ENCODE peak calls at places on chromosomes 16 and 17, in six cellular contexts. One of them, this sample, is unnamed.

GRCh38 chr17:14745122-14745521 is 444.2 kb downstream of the HS3ST3B1 start:
- DNase-seq in HFF-Myc: no peak
- DNase-seq in left ventricle myocardium inferior: no peak
- DNase-seq in astrocyte of the spinal cord: no peak
- DNase-seq in mucosa of descending colon: no peak
- DNase-seq in Peyer's patch: no peak
- DNase-seq in this sample: no peak

GRCh38 chr17:35028531-35029262 is 34.8 kb downstream of the RFFL start:
- DNase-seq in left ventricle myocardium inferior: no peak
- DNase-seq in HFF-Myc: no peak
- DNase-seq in mucosa of descending colon: no peak
- DNase-seq in astrocyte of the spinal cord: no peak
- DNase-seq in Peyer's patch: no peak
- DNase-seq in this sample: no peak

GRCh38 chr17:20174588-20175265 is 165.6 kb downstream of the SPECC1 start:
- DNase-seq in HFF-Myc: no peak
- DNase-seq in left ventricle myocardium inferior: no peak
- DNase-seq in mucosa of descending colon: no peak
- DNase-seq in astrocyte of the spinal cord: peak; percentile 79
- DNase-seq in Peyer's patch: no peak
- DNase-seq in this sample: no peak

GRCh38 chr17:16439303-16439791 is 24.0 kb downstream of the TRPV2 start:
- DNase-seq in HFF-Myc: no peak
- DNase-seq in mucosa of descending colon: no peak
- DNase-seq in Peyer's patch: peak; percentile 54
- DNase-seq in left ventricle myocardium inferior: no peak
- DNase-seq in astrocyte of the spinal cord: no peak
- DNase-seq in this sample: no peak

GRCh38 chr17:45690876-45691275 is 93.2 kb upstream of the CRHR1 start:
- DNase-seq in astrocyte of the spinal cord: no peak
- DNase-seq in left ventricle myocardium inferior: no peak
- DNase-seq in mucosa of descending colon: no peak
- DNase-seq in HFF-Myc: no peak
- DNase-seq in Peyer's patch: no peak
- DNase-seq in this sample: no peak

GRCh38 chr17:66739553-66739952 is 95.4 kb upstream of the CACNG5 start:
- DNase-seq in mucosa of descending colon: no peak
- DNase-seq in HFF-Myc: no peak
- DNase-seq in astrocyte of the spinal cord: no peak
- DNase-seq in Peyer's patch: no peak
- DNase-seq in left ventricle myocardium inferior: no peak
- DNase-seq in this sample: no peak

GRCh38 chr16:4085405-4085970 is 30.8 kb downstream of the ADCY9 start:
- DNase-seq in left ventricle myocardium inferior: no peak
- DNase-seq in HFF-Myc: no peak
- DNase-seq in Peyer's patch: no peak
- DNase-seq in mucosa of descending colon: no peak
- DNase-seq in astrocyte of the spinal cord: no peak
- DNase-seq in this sample: no peak

GRCh38 chr16:54242199-54242598 is 44.4 kb downstream of the IRX3 start:
- DNase-seq in Peyer's patch: peak; percentile 21
- DNase-seq in left ventricle myocardium inferior: no peak
- DNase-seq in astrocyte of the spinal cord: no peak
- DNase-seq in mucosa of descending colon: no peak
- DNase-seq in HFF-Myc: no peak
- DNase-seq in this sample: no peak

GRCh38 chr16:4653981-4654380 is 29.4 kb downstream of the MGRN1 start:
- DNase-seq in Peyer's patch: peak; percentile 89
- DNase-seq in left ventricle myocardium inferior: no peak
- DNase-seq in mucosa of descending colon: peak; percentile 81
- DNase-seq in astrocyte of the spinal cord: no peak
- DNase-seq in HFF-Myc: no peak
- DNase-seq in this sample: peak; percentile 90

GRCh38 chr16:67459066-67459857 is 21.7 kb downstream of the ATP6V0D1 start:
- DNase-seq in HFF-Myc: no peak
- DNase-seq in left ventricle myocardium inferior: peak; percentile 63
- DNase-seq in Peyer's patch: peak; percentile 84
- DNase-seq in mucosa of descending colon: peak; percentile 84
- DNase-seq in astrocyte of the spinal cord: no peak
- DNase-seq in this sample: peak; percentile 82

GRCh38 chr16:56226187-56226586 is 34.9 kb downstream of the GNAO1 start:
- DNase-seq in astrocyte of the spinal cord: no peak
- DNase-seq in left ventricle myocardium inferior: no peak
- DNase-seq in HFF-Myc: no peak
- DNase-seq in Peyer's patch: no peak
- DNase-seq in mucosa of descending colon: no peak
- DNase-seq in this sample: no peak

GRCh38 chr17:48037036-48037881 is at the start of gene COPZ2:
- DNase-seq in mucosa of descending colon: peak; percentile 72
- DNase-seq in astrocyte of the spinal cord: peak; percentile 47
- DNase-seq in Peyer's patch: peak; percentile 82
- DNase-seq in left ventricle myocardium inferior: peak; percentile 76
- DNase-seq in HFF-Myc: no peak
- DNase-seq in this sample: peak; percentile 87

GRCh38 chr16:85369741-85370528 is 243.2 kb upstream of the GSE1 start:
- DNase-seq in Peyer's patch: peak; percentile 76
- DNase-seq in astrocyte of the spinal cord: no peak
- DNase-seq in left ventricle myocardium inferior: peak; percentile 47
- DNase-seq in HFF-Myc: no peak
- DNase-seq in mucosa of descending colon: peak; percentile 86
- DNase-seq in this sample: peak; percentile 82

GRCh38 chr17:58416396-58416795 is 938 bp downstream of the RNF43 start:
- DNase-seq in astrocyte of the spinal cord: no peak
- DNase-seq in HFF-Myc: no peak
- DNase-seq in left ventricle myocardium inferior: no peak
- DNase-seq in Peyer's patch: no peak
- DNase-seq in mucosa of descending colon: no peak
- DNase-seq in this sample: no peak

GRCh38 chr17:58415371-58416055 is 1.8 kb downstream of the RNF43 start:
- DNase-seq in astrocyte of the spinal cord: no peak
- DNase-seq in left ventricle myocardium inferior: peak; percentile 26
- DNase-seq in HFF-Myc: no peak
- DNase-seq in mucosa of descending colon: peak; percentile 62
- DNase-seq in Peyer's patch: peak; percentile 75
- DNase-seq in this sample: no peak

GRCh38 chr17:58417300-58418092 is at the start of gene RNF43:
- DNase-seq in mucosa of descending colon: peak; percentile 90
- DNase-seq in HFF-Myc: peak; percentile 61
- DNase-seq in left ventricle myocardium inferior: peak; percentile 83
- DNase-seq in astrocyte of the spinal cord: peak; percentile 81
- DNase-seq in Peyer's patch: peak; percentile 98
- DNase-seq in this sample: peak; percentile 93

GRCh38 chr17:58414596-58414997 is 2.7 kb downstream of the RNF43 start:
- DNase-seq in astrocyte of the spinal cord: no peak
- DNase-seq in left ventricle myocardium inferior: no peak
- DNase-seq in HFF-Myc: no peak
- DNase-seq in Peyer's patch: no peak
- DNase-seq in mucosa of descending colon: no peak
- DNase-seq in this sample: no peak

DNA sequence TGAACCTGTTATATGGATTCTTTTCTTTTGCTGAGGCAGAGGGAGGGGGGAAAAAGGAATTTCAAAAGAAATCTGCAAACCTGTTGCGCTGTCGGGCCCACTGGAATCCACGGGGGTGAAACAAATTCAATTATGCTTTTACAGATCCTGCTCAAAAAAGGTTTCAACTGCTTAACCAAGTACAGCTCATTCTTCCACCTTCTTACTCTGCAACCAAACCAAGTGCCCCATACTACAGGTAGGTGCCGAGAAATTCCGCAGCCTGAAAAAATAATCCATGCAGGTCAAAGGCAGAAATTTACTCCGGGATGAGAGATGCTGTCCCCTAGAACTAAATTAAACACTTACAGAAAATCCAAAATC is 416 bp downstream of the RNF43 start:
- DNase-seq in HFF-Myc: no peak
- DNase-seq in mucosa of descending colon: no peak
- DNase-seq in Peyer's patch: no peak
- DNase-seq in left ventricle myocardium inferior: no peak
- DNase-seq in astrocyte of the spinal cord: no peak
- DNase-seq in this sample: no peak
- H3K4me3 ChIP-seq in HFF-Myc: no peak overlapping the region
- H3K4me3 ChIP-seq in mucosa of descending colon: peak overlapping the region; percentile 25
- H3K4me3 ChIP-seq in Peyer's patch: peak overlapping the region; percentile 47
- H3K4me3 ChIP-seq in left ventricle myocardium inferior: peak overlapping the region; percentile 64
- H3K4me3 ChIP-seq in astrocyte of the spinal cord: no peak overlapping the region
- H3K4me3 ChIP-seq in this sample: peak overlapping the region; percentile 41

DNA sequence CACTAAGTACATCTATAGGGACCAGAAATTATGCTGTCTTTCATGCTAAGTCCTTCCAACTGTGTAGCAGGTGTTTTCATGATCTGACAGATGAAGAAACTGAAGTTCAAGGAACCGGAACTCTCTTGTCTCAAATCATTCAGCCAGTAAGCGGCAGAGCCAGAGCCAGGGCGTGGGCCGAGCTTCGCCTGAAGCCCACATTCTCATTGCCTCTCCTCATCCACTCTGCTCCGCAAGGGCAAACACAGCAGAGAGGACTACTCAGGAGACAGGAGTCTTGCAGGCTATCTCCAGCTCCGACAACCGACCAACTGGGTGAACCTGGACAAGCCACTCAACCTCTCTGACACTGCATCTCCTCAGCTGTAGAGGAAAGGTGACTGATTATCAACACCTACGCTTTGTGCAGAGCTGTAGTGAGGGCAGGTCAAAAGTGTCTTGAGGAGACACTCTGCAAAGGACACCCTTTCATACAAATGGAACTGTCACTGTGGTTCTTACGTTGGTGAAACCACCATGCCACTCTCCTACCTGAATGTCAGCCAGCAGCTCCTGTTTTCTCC is 72.9 kb downstream of the CYTH1 start:
- DNase-seq in mucosa of descending colon: no peak
- DNase-seq in Peyer's patch: no peak
- DNase-seq in left ventricle myocardium inferior: no peak
- DNase-seq in astrocyte of the spinal cord: no peak
- DNase-seq in HFF-Myc: no peak
- DNase-seq in this sample: no peak
- H3K4me3 ChIP-seq in mucosa of descending colon: no peak overlapping the region
- H3K4me3 ChIP-seq in Peyer's patch: no peak overlapping the region
- H3K4me3 ChIP-seq in left ventricle myocardium inferior: no peak overlapping the region
- H3K4me3 ChIP-seq in astrocyte of the spinal cord: no peak overlapping the region
- H3K4me3 ChIP-seq in HFF-Myc: no peak overlapping the region
- H3K4me3 ChIP-seq in this sample: no peak overlapping the region

GRCh38 chr17:80492343-80493136 is 16.1 kb upstream of the NPTX1 start:
- DNase-seq in astrocyte of the spinal cord: no peak
- DNase-seq in left ventricle myocardium inferior: no peak
- DNase-seq in HFF-Myc: no peak
- DNase-seq in Peyer's patch: no peak
- DNase-seq in mucosa of descending colon: no peak
- DNase-seq in this sample: no peak
- H3K4me3 ChIP-seq in astrocyte of the spinal cord: no peak overlapping the region
- H3K4me3 ChIP-seq in left ventricle myocardium inferior: no peak overlapping the region
- H3K4me3 ChIP-seq in HFF-Myc: no peak overlapping the region
- H3K4me3 ChIP-seq in Peyer's patch: no peak overlapping the region
- H3K4me3 ChIP-seq in mucosa of descending colon: no peak overlapping the region
- H3K4me3 ChIP-seq in this sample: no peak overlapping the region

GRCh38 chr17:82320140-82320840 is 2.9 kb upstream of the CD7 start:
- DNase-seq in left ventricle myocardium inferior: no peak
- DNase-seq in astrocyte of the spinal cord: no peak
- DNase-seq in mucosa of descending colon: no peak
- DNase-seq in HFF-Myc: no peak
- DNase-seq in Peyer's patch: no peak
- DNase-seq in this sample: peak; percentile 64

GRCh38 chr17:82319619-82320062 is 2.2 kb upstream of the CD7 start:
- DNase-seq in Peyer's patch: no peak
- DNase-seq in mucosa of descending colon: no peak
- DNase-seq in HFF-Myc: no peak
- DNase-seq in left ventricle myocardium inferior: no peak
- DNase-seq in astrocyte of the spinal cord: no peak
- DNase-seq in this sample: peak; percentile 60

GRCh38 chr17:82322526-82323453 is 5.4 kb upstream of the CD7 start:
- DNase-seq in left ventricle myocardium inferior: no peak
- DNase-seq in Peyer's patch: no peak
- DNase-seq in mucosa of descending colon: no peak
- DNase-seq in astrocyte of the spinal cord: no peak
- DNase-seq in HFF-Myc: no peak
- DNase-seq in this sample: peak; percentile 62

GRCh38 chr17:82321947-82322466 is 4.6 kb upstream of the CD7 start:
- DNase-seq in mucosa of descending colon: no peak
- DNase-seq in HFF-Myc: no peak
- DNase-seq in left ventricle myocardium inferior: no peak
- DNase-seq in Peyer's patch: no peak
- DNase-seq in astrocyte of the spinal cord: no peak
- DNase-seq in this sample: peak; percentile 61

DNA sequence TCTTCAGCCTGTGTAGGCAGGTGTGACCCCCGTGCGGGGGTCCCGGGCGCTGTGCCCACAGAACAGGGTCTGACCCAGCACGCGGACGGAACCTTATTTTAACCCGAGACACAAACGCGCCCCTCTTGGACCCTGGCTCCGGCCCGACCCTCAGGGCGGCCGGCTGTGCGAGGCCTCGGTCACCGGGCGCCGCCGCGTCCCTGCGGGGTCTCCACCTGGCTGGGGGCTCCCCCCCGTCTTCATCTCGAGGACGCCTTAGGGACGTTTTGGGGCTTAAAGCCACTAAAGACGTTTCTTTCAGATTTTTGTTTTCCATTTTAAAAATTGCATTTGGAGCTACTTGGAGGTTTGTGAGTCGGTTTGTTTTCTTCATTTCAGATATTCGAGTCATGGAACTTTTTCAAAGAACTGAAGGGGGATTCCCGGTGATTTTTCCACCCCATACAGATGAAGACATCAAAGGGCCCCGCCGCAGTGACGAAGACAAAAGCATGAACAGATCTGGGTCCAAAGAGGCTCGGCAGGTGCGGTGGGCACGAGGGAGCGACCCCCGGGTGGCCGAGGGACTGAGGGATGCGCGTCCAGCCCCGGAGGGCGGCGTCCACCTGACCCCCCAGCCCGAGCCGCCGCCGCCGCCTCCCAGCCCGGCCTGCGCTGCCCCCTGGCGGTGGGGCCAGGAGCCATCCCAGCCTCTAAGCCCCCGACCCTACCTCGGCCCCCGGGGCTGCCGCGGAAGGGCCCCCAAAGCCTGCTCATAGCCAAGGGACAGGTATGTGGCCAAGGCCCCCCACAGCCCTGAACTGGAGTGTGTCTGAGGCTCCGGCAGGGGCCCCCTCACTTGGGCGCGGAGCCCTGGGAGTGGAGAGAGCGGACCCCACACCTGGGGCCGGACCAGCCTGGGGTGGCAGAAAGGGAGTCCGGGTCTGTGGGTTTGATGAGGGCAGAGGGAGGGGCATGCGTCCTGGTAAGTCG is 3.8 kb upstream of the CD7 start:
- DNase-seq in mucosa of descending colon: no peak
- DNase-seq in Peyer's patch: no peak
- DNase-seq in HFF-Myc: no peak
- DNase-seq in astrocyte of the spinal cord: no peak
- DNase-seq in left ventricle myocardium inferior: no peak
- DNase-seq in this sample: peak; percentile 77
- H3K4me3 ChIP-seq in mucosa of descending colon: no peak overlapping the region
- H3K4me3 ChIP-seq in Peyer's patch: no peak overlapping the region
- H3K4me3 ChIP-seq in HFF-Myc: no peak overlapping the region
- H3K4me3 ChIP-seq in astrocyte of the spinal cord: no peak overlapping the region
- H3K4me3 ChIP-seq in left ventricle myocardium inferior: peak overlapping the region; percentile 32
- H3K4me3 ChIP-seq in this sample: no peak overlapping the region

This sample was measured in upper lobe of right lung.